ENCODE peak calls at places on chromosomes 2 and 18, in six cellular contexts. A is endothelial cell; C is AG04450; H is COR-L47; E is activated naive CD4-positive, alpha-beta T cell treated with Interleukin-2 at 50 U/mL for 16 hours; Z is WTC11. R is an unnamed sample.

GRCh38 chr2:149653831-149654445 is 66.4 kb upstream of the MMADHC start:
- DNase-seq in C (no peak), H (no peak), Z (no peak), E (no peak), A (no peak), R (no peak)

GRCh38 chr2:221402072-221402471 is 170.0 kb downstream of the EPHA4 start:
- DNase-seq in C (peak), E (no peak), A (no peak), Z (no peak), H (no peak), R (no peak)

GRCh38 chr2:18831916-18832510 is 242.6 kb upstream of the NT5C1B start:
- DNase-seq in A (no peak), E (no peak), Z (no peak), C (no peak), H (no peak), R (no peak)

GRCh38 chr2:233037078-233037477 is 4.6 kb downstream of the NEU2 start:
- DNase-seq in Z (no peak), H (no peak), E (no peak), A (no peak), C (no peak), R (no peak)

GRCh38 chr18:31230495-31230894 is 67.8 kb upstream of the DSC1 start:
- DNase-seq in Z (no peak), H (no peak), A (no peak), C (no peak), E (no peak), R (no peak)

GRCh38 chr18:11407900-11408299 is 201.5 kb upstream of the SLC35G4 start:
- DNase-seq in Z (no peak), E (no peak), A (no peak), C (no peak), H (no peak), R (no peak)

GRCh38 chr2:33791625-33792024 is 192.5 kb upstream of the FAM98A start:
- DNase-seq in A (no peak), E (no peak), C (peak), H (no peak), Z (no peak), R (no peak)

GRCh38 chr2:240820607-240821428 is 799 bp upstream of the KIF1A start:
- DNase-seq in H (peak), Z (peak), E (peak), C (no peak), A (peak), R (peak)

GRCh38 chr2:191899442-191899841 is 52.6 kb upstream of the CAVIN2 start:
- DNase-seq in Z (no peak), E (no peak), C (peak), A (no peak), H (no peak), R (no peak)

GRCh38 chr18:28063181-28063790 is 113.6 kb downstream of the CDH2 start:
- DNase-seq in Z (no peak), A (no peak), E (no peak), C (no peak), H (no peak), R (no peak)